ENCODE peak calls at places on chromosomes 11 and 22, in five cellular contexts. E is H54; W is activated naive CD4-positive, alpha-beta T cell treated with anti-CD3 and anti-CD28 coated beads, Interleukin-2, amount 50 U/mL, for 72 hours; M is fibroblast of villous mesenchyme; B is stimulated activated CD4-positive, alpha-beta T cell treated with anti-CD3 and anti-CD28 coated beads, Interleukin-2, amount 100 ng/mL, for 48 hours. L is an unnamed sample.

GRCh38 chr11:61509058-61510029 is 795 bp downstream of the LRRC10B start:
- DNase-seq in E (no peak), W (peak; percentile 63), M (peak; percentile 63), B (peak; percentile 51), L (peak; percentile 59)

GRCh38 chr11:27649800-27650199 is 50.5 kb downstream of the BDNF start:
- DNase-seq in E (no peak), W (no peak), M (no peak), B (no peak), L (peak; percentile 33)

GRCh38 chr11:36672815-36673450 is 74.9 kb upstream of the RAG2 start:
- DNase-seq in E (no peak), W (no peak), M (peak; percentile 52), B (peak; percentile 8), L (peak; percentile 45)

GRCh38 chr11:109512680-109513079 is 90.7 kb downstream of the C11orf87 start:
- DNase-seq in E (no peak), W (no peak), M (no peak), B (no peak), L (no peak)

GRCh38 chr11:36744375-36745168 is 146.5 kb upstream of the RAG2 start:
- DNase-seq in E (peak; percentile 38), W (no peak), M (peak; percentile 60), B (peak; percentile 67), L (peak; percentile 68)

GRCh38 chr11:57475191-57475590 is 14.9 kb downstream of the RTN4RL2 start:
- DNase-seq in E (no peak), W (no peak), M (no peak), B (no peak), L (no peak)

GRCh38 chr11:2571598-2572281 is 126.9 kb downstream of the KCNQ1 start:
- DNase-seq in E (no peak), W (no peak), M (no peak), B (no peak), L (no peak)

GRCh38 chr22:23370251-23370650 is 189.9 kb downstream of the BCR start:
- DNase-seq in E (no peak), W (no peak), M (no peak), B (no peak), L (no peak)

GRCh38 chr11:65540290-65541092 is 15.6 kb downstream of the SCYL1 start:
- DNase-seq in E (peak; percentile 98), W (peak; percentile 93), M (peak; percentile 88), B (peak; percentile 93), L (peak; percentile 87)

GRCh38 chr11:117186431-117186761 is 7.9 kb downstream of the SIDT2 start:
- DNase-seq in E (no peak), W (no peak), M (no peak), B (no peak), L (no peak)

L was measured in iris pigment epithelial cell.